ENCODE peak calls at places on chromosome 1, in four cellular contexts. T is A549, E is HepG2, O is K562. Y is an unnamed sample.

GRCh38 chr1:152036316-152037216 is at the start of gene S100A11:
- DNase-seq in T (peak), E (peak), O (peak), Y (peak)

GRCh38 chr1:229657993-229658755 is 32.1 kb downstream of the URB2 start:
- DNase-seq in T (no peak), E (no peak), O (no peak), Y (no peak)

GRCh38 chr1:46301406-46302090 is 1.9 kb downstream of the LRRC41 start:
- DNase-seq in T (no peak), E (peak), O (peak), Y (peak)

GRCh38 chr1:228270032-228270431 is 62.2 kb downstream of the OBSCN start:
- DNase-seq in T (no peak), E (no peak), O (no peak), Y (no peak)

GRCh38 chr1:226568077-226568831 is 19.7 kb downstream of the STUM start:
- DNase-seq in T (peak), E (peak), O (peak), Y (peak)

GRCh38 chr1:47935163-47935562 is 62.0 kb downstream of the TRABD2B start:
- DNase-seq in T (no peak), E (no peak), O (no peak), Y (no peak)

GRCh38 chr1:28668956-28669719 is 554 bp downstream of the GMEB1 start:
- DNase-seq in T (peak), E (peak), O (peak), Y (peak)

GRCh38 chr1:181101581-181102226 is 13.2 kb downstream of the IER5 start:
- DNase-seq in T (no peak), E (no peak), O (peak), Y (peak)

GRCh38 chr1:152164542-152165136 is 5.6 kb upstream of the RPTN start:
- DNase-seq in T (no peak), E (no peak), O (no peak), Y (no peak)

GRCh38 chr1:235646463-235646862 is 3.1 kb downstream of the GNG4 start:
- DNase-seq in T (no peak), E (no peak), O (no peak), Y (no peak)

GRCh38 chr1:233081686-233082085 is 131.3 kb downstream of the NTPCR start:
- DNase-seq in T (no peak), E (no peak), O (no peak), Y (no peak)

GRCh38 chr1:214123061-214123784 is 135.4 kb downstream of the PROX1 start:
- DNase-seq in T (peak), E (peak), O (peak), Y (peak)

GRCh38 chr1:185546029-185546428 is 188.2 kb upstream of the HMCN1 start:
- DNase-seq in T (no peak), E (no peak), O (no peak), Y (no peak)

GRCh38 chr1:81543764-81544163 is 257.0 kb upstream of the ADGRL2 start:
- DNase-seq in T (no peak), E (no peak), O (no peak), Y (no peak)

GRCh38 chr1:109078317-109078716 is 2.5 kb upstream of the TAF13 start:
- DNase-seq in T (no peak), E (no peak), O (no peak), Y (no peak)

GRCh38 chr1:109579496-109579895 is 31.1 kb downstream of the GNAI3 start:
- DNase-seq in T (no peak), E (no peak), O (no peak), Y (no peak)

GRCh38 chr1:17617787-17618557 is 78.5 kb downstream of the ARHGEF10L start:
- DNase-seq in T (no peak), E (no peak), O (no peak), Y (no peak)

GRCh38 chr1:234656070-234656875 is 46.3 kb upstream of the IRF2BP2 start:
- DNase-seq in T (no peak), E (no peak), O (no peak), Y (no peak)

GRCh38 chr1:37635309-37635902 is 714 bp upstream of the RSPO1 start:
- DNase-seq in T (no peak), E (no peak), O (no peak), Y (no peak)
- TF ChIP-seq HMGXB4 in T (no peak), E (no peak), O (no peak), Y (no peak)

DNA sequence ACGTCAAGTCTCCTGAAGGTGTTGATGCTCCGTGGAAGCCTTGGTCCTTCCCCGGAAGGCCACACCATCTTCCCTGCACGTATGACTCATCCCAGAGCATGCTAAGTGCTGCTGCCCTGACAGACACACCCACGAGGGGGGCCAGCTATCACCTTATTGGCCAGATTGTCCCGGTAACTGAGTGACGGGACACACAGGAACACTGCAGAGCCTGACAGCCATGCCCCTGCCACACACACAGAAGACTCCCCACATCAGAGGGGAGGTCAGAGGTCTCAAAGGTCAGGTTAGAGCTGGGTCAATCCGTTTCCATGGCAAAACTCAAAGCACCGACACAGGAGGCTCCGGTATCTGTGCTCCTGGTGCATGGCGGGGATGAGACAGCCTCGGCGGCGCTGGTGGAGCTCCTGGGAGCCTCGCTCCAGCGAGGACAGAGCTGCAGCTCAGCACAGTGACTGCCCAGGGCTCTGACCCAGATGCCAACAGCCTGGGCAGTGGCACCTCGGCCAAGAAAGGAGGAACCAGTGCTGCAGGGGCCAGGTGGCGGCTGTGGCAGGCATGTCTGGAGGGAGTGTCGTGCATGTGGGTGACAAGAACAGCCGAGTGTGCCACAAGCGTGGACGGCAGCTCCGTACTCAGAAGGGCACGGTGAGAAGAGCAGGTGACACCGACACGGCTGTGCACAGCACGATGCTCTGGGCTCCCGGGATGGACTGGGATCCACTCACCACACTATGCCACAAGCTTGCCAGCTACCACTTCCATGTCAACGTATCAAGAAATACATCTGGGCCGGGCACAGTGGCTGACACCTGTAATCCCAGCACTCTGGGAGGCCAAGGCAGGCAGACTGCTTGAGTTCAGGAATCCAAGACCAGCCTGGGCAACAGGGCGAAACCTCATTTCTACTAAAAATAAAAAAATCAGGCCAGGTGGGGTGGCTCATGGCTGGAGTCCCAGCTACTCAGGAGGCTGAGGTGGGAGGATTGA is 14.8 kb upstream of the TMEM240 start:
- DNase-seq in T (no peak), E (no peak), O (peak), Y (no peak)
- TF ChIP-seq HMGXB4 in T (no peak), E (no peak), O (no peak), Y (no peak)

DNA sequence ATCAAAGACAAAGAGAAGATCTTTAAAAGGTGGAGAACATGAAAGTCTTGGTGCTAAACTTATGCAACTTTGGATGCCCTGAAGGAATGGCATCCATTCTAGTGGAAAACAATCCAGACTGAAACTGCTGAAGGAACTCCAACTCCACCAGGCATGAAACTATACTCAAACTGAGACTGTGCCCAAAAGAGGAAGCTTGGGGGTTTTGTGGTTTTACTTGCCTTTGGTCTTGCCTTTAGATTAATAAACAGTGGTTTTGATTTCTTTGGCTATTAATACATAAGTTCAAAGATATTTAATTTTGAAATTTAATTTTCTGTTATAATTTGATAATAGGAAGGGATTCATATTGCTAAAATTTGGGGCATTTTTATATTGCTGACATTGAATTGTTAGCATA is 17.4 kb upstream of the SLC30A10 start:
- DNase-seq in T (no peak), E (no peak), O (no peak), Y (no peak)
- TF ChIP-seq HMGXB4 in T (no peak), E (no peak), O (no peak), Y (no peak)

GRCh38 chr1:206554201-206554600 is 46.9 kb downstream of the RASSF5 start:
- DNase-seq in T (no peak), E (no peak), O (no peak), Y (no peak)

GRCh38 chr1:206551296-206551984 is 44.1 kb downstream of the RASSF5 start:
- DNase-seq in T (no peak), E (no peak), O (peak), Y (no peak)

GRCh38 chr1:206554833-206555472 is 47.6 kb downstream of the RASSF5 start:
- DNase-seq in T (no peak), E (no peak), O (no peak), Y (no peak)

GRCh38 chr1:206550446-206550845 is 43.1 kb downstream of the RASSF5 start:
- DNase-seq in T (no peak), E (no peak), O (no peak), Y (no peak)

GRCh38 chr1:206551985-206552325 is 44.6 kb downstream of the RASSF5 start:
- DNase-seq in T (no peak), E (no peak), O (no peak), Y (no peak)
- TF ChIP-seq HMGXB4 in T (no peak), E (no peak), O (no peak), Y (no peak)

GRCh38 chr1:84386716-84387479 is 11.4 kb upstream of the DNASE2B start:
- DNase-seq in T (no peak), E (no peak), O (no peak), Y (no peak)
- TF ChIP-seq HMGXB4 in T (no peak), E (no peak), O (no peak), Y (no peak)

DNA sequence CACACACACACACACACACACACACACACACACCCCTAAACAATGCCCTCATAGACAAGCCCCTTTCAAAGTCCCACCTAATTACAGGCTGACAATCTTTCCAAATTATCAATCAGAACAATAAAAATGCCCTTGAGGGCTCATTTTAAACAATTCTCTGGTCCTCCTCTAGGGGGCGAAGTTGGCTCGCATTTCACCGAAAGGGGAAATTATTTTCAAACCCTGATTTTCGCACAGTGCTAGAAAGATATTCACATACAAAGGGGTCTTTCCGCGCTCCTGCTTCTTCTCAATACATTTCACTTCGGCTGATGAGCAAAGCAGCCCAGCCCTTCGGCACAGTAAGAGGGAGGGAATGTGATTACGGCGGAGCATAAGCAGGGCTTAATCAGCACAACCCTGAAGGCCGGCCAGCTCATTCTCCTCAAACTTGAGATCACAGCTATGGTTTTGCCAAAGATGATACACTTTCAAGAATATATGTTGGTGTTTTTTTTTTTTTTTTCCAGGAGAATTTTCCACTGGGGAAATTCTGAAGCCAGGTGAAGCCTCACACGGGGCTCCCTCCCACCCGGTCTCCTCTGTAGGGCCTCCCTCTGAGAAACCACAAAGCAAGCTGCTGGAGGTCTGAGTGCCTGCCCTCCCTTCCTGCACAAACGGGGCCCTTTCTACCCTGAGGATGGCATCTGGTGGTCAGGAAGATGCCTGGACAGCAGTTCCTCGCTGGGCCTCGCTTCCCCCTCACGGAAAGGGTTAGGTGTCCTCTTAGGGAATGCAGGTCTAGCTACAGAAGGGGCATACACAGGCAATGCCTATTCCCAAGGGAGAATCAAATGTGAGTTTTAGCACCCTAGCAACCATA is 66.9 kb downstream of the GNG12 start:
- DNase-seq in T (no peak), E (no peak), O (peak), Y (peak)
- TF ChIP-seq HMGXB4 in T (no peak), E (no peak), O (no peak), Y (no peak)

GRCh38 chr1:224591326-224591725 is 24.8 kb upstream of the CNIH3 start:
- DNase-seq in T (no peak), E (no peak), O (no peak), Y (no peak)

GRCh38 chr1:224587051-224587450 is 29.1 kb upstream of the CNIH3 start:
- DNase-seq in T (no peak), E (no peak), O (no peak), Y (no peak)

GRCh38 chr1:224594360-224594759 is 21.8 kb upstream of the CNIH3 start:
- DNase-seq in T (no peak), E (no peak), O (no peak), Y (no peak)

GRCh38 chr1:224589006-224589405 is 27.1 kb upstream of the CNIH3 start:
- DNase-seq in T (no peak), E (no peak), O (no peak), Y (no peak)

DNA sequence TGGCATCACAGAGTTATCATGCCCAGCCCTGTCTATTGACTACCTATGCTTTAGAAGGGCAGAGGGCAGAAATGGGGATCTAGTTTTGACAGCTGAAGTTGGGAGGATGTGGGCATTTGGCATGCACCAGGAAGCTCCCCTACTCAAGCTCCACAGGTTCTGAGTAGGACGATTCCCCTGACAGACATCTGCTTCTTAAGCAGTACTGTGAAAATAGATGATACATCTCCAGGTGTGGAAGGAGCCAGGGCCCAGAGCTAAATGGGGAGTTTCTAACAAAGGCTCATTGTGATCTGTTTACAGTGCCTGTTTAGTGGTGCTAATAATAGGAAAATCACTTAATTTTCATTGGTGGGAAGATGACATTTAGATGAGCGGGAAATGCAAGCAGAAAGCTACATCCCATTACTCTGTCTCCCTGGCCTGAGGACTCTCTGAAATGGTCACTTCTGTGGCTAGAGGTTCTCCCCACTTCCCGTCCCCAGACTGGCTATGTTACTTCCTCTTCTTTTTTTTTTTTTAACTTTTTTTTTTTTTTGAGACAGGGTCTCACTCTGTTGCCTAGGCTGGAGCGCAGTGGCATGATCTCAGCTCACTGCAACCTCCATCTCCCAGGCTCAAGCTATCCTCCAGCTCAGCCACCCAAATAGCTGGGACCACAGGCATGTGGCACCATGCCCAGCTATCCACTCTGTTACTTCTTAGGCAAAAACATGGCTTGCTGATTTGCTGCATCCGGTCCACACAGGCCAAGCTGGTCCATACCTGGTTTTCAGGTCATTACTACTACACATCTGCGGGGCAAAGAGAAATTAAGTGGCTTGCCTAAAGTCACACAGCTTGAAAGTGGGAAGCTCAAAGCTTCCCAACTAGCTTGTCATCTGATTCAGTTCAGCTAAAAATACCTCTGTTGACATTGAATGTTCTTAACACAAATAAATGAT is 23.2 kb upstream of the CNIH3 start:
- DNase-seq in T (no peak), E (no peak), O (no peak), Y (no peak)
- TF ChIP-seq HMGXB4 in T (no peak), E (no peak), O (no peak), Y (no peak)

DNA sequence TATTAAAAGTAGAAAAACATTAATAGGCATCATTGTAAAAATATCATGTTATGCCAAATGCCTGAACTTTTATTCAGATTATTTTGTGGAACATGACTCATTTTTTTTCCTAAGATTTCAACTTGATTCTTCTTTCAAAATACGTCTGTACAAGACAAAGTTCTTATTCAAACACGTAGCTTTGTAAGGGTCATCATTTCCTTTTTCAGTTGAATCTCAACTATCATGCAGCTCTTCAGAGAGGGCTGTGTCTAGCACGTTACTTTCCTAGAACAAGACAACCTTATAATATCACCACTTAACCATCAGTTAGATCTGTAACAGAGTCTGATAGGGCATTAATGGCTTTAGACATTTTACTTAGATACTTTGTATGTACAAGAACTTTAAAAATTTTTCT is 608.9 kb downstream of the AMY1C start:
- DNase-seq in T (no peak), E (no peak), O (no peak), Y (no peak)
- TF ChIP-seq HMGXB4 in T (no peak), E (no peak), O (no peak), Y (no peak)